ENCODE peak calls at places on chromosomes 7 and 10, in five cellular contexts. D, I, P, T and H are unnamed samples.
A peak's percentile ranks its signal among the peaks of the same experiment; 100 is the strongest.

GRCh38 chr7:2651336-2651735 is 19.6 kb downstream of the TTYH3 start:
- DNase-seq in P (no peak), T (no peak), I (no peak), D (no peak), H (no peak)

GRCh38 chr7:43372656-43373355 is 210.1 kb upstream of the STK17A start:
- DNase-seq in I (no peak), T (no peak), P (no peak), D (no peak), H (no peak)

GRCh38 chr7:127486654-127487053 is 94.1 kb upstream of the ZNF800 start:
- DNase-seq in D (no peak), T (no peak), I (no peak), P (no peak), H (no peak)

GRCh38 chr10:12707461-12708185 is 293.9 kb downstream of the CCDC3 start:
- DNase-seq in P (no peak), D (peak; percentile 73), T (peak; percentile 40), I (no peak), H (peak; percentile 49)

GRCh38 chr10:64619068-64619467 is 1097.9 kb downstream of the REEP3 start:
- DNase-seq in P (no peak), D (peak; percentile 16), I (no peak), T (no peak), H (no peak)

GRCh38 chr10:110226926-110227641 is 19.7 kb downstream of the MXI1 start:
- DNase-seq in I (peak; percentile 79), T (peak; percentile 77), P (peak; percentile 85), D (peak; percentile 70), H (peak; percentile 83)

GRCh38 chr10:119007211-119007574 is 22.3 kb upstream of the NANOS1 start:
- DNase-seq in D (no peak), T (no peak), I (no peak), P (no peak), H (no peak)

GRCh38 chr7:17041324-17041723 is 159.5 kb upstream of the AGR3 start:
- DNase-seq in T (no peak), I (no peak), D (no peak), P (no peak), H (no peak)

GRCh38 chr7:115133248-115133647 is 211.4 kb downstream of the MDFIC start:
- DNase-seq in T (no peak), P (no peak), I (no peak), D (no peak), H (no peak)

GRCh38 chr7:85471740-85472139 is 284.9 kb upstream of the SEMA3D start:
- DNase-seq in T (no peak), P (no peak), I (no peak), D (no peak), H (no peak)

GRCh38 chr10:84375011-84375410 is 46.6 kb downstream of the CCSER2 start:
- DNase-seq in I (no peak), P (no peak), T (no peak), D (peak; percentile 73), H (peak; percentile 57)

GRCh38 chr7:156334636-156335035 is 305.9 kb upstream of the RNF32 start:
- DNase-seq in D (no peak), I (no peak), P (no peak), T (no peak), H (no peak)

GRCh38 chr7:68399991-68400590 is 1198.2 kb upstream of the AUTS2 start:
- DNase-seq in I (no peak), P (no peak), D (no peak), T (no peak), H (no peak)

GRCh38 chr7:83782628-83783027 is 133.7 kb upstream of the SEMA3E start:
- DNase-seq in P (no peak), T (no peak), I (no peak), D (no peak), H (no peak)

GRCh38 chr10:44706745-44707144 is 204.4 kb upstream of the TMEM72 start:
- DNase-seq in P (no peak), T (no peak), I (no peak), D (no peak), H (no peak)

GRCh38 chr7:38565289-38565688 is 65.9 kb downstream of the AMPH start:
- DNase-seq in T (no peak), P (no peak), D (no peak), I (no peak), H (no peak)

GRCh38 chr10:77406764-77407430 is 230.7 kb downstream of the KCNMA1 start:
- DNase-seq in T (no peak), D (no peak), P (no peak), I (no peak), H (no peak)

GRCh38 chr7:134766779-134767566 is 12.5 kb upstream of the CALD1 start:
- DNase-seq in P (no peak), T (no peak), D (no peak), I (no peak), H (no peak)

GRCh38 chr7:99860281-99861127 is 16.3 kb downstream of the OR2AE1 start:
- DNase-seq in D (peak; percentile 40), P (no peak), I (peak; percentile 44), T (no peak), H (no peak)

GRCh38 chr10:5428133-5428532 is 15.8 kb downstream of the NET1 start:
- DNase-seq in P (no peak), T (no peak), D (no peak), I (no peak), H (no peak)

GRCh38 chr7:73329861-73330581 is 2.1 kb downstream of the FKBP6 start:
- DNase-seq in T (no peak), I (no peak), D (peak; percentile 35), P (no peak), H (no peak)

GRCh38 chr10:100828744-100829102 is 83.3 kb downstream of the PAX2 start:
- DNase-seq in D (peak; percentile 49), P (no peak), T (no peak), I (no peak), H (no peak)

GRCh38 chr10:89845541-89846275 is 144.3 kb downstream of the KIF20B start:
- DNase-seq in P (no peak), I (no peak), D (no peak), T (no peak), H (no peak)

GRCh38 chr7:138784692-138785091 is 13.1 kb upstream of the TMEM213 start:
- DNase-seq in T (no peak), D (no peak), I (no peak), P (no peak), H (no peak)

GRCh38 chr7:40799-41750 is 151.3 kb upstream of the FAM20C start:
- DNase-seq in T (no peak), I (peak; percentile 10), P (peak; percentile 49), D (no peak), H (peak; percentile 15)

GRCh38 chr10:128373071-128373749 is 247.0 kb upstream of the MKI67 start:
- DNase-seq in P (no peak), D (no peak), T (no peak), I (no peak), H (no peak)

GRCh38 chr10:63765126-63765525 is 243.9 kb downstream of the REEP3 start:
- DNase-seq in T (no peak), D (no peak), P (no peak), I (no peak), H (no peak)

GRCh38 chr7:55970561-55970960 is 6.2 kb downstream of the NIPSNAP2 start:
- DNase-seq in D (no peak), I (no peak), T (no peak), P (no peak), H (no peak)
- H3K27ac ChIP-seq in D (no peak overlapping the region), I (no peak overlapping the region), T (peak overlapping the region; percentile 64), P (no peak overlapping the region), H (no peak overlapping the region)

DNA sequence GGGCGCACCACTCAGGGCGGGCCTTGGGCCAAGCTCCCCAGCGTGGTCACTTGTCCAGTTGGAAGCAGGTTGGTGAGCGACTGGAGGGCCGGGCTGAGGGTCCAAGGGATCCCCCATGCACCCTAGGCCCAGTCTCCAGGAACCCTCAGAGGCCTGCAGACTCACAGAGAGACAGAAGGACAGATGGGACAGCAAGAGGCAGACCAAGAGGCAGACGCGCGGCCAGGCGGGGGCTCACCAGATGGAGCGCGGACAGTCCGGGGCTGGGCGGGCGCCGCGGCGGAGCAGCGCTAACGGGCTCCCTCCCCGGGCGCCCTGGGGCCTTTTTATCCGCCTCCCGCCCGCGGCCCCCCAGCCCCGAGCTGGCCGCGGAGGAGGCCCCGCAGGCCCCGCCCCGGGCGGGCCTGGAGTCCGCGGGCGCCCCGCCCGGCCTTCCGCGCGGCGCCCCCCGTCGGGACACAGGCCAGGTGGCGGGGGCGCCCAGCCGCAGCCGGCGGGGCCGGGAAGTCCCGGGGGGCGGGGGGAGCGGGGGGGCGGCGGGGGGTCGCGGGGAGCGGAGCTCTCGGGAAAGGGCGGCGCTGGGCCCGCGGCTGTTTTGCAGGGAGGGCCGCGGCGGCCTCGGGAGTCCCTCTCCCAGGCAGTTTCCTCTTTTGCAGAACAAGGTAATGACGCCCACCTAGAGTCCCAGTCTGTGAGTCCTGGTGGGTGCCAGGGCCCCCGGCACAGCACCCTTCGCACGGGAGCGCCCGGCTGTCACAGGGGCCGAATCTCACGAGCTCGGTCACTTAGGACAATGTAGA is at the start of gene LOXL4:
- DNase-seq in P (no peak), I (no peak), D (peak; percentile 68), T (no peak), H (no peak)
- H3K4me1 ChIP-seq in P (peaks cover 22% of the 10 kb centered on the region), I (no peaks in the 10 kb centered on the region), D (peaks cover 17% of the 10 kb centered on the region), T (peaks cover 6% of the 10 kb centered on the region), H (no peaks in the 10 kb centered on the region)

GRCh38 chr7:152312316-152312715 is 123.5 kb downstream of the KMT2C start:
- DNase-seq in T (no peak), P (no peak), D (no peak), I (no peak), H (no peak)

GRCh38 chr7:152313217-152313616 is 122.6 kb downstream of the KMT2C start:
- DNase-seq in P (no peak), I (no peak), T (no peak), D (no peak), H (no peak)

GRCh38 chr7:152315845-152316244 is 120.0 kb downstream of the KMT2C start:
- DNase-seq in D (no peak), I (no peak), P (no peak), T (no peak), H (no peak)

GRCh38 chr7:152313879-152314604 is 121.8 kb downstream of the KMT2C start:
- DNase-seq in T (no peak), I (no peak), P (no peak), D (peak; percentile 42), H (no peak)
- H3K27ac ChIP-seq in T (peak overlapping the region; percentile 76), I (no peak overlapping the region), P (peak overlapping the region; percentile 13), D (no peak overlapping the region), H (no peak overlapping the region)

DNA sequence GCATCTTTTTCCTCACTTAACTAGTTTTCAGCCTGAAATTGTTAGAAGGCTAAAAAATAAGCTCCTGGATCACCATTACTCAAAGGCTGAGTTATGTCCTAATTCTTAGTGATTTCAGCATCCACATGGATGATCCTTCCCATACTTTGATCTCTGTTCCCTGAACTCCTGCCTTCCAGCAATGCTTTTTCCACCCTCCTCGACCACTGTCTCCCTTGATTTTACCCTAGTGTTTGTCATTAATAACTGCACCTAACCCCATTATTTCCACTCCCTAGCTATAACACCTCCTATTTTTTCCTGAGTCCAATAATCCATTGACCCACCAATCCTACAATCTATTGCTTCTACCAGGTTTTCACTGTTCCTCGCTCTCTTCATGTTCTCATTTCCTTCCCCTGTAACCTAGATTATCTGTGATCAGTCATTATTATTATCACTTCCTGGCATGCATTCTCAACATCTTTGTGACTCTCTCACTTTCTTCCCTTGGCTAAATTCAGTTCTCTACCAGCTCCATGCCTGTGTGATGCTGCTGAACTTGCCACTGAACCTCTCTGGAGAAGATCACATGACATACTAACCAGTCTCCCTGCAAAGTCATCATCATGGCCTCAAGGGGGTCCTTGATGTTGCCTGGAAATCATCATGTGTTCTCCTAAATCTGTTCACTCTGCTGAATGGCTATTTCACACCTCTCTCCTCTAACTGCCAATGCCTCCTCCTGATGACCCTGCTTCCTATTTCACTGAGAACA is 6.5 kb upstream of the CALU start:
- DNase-seq in P (no peak), I (no peak), T (no peak), D (no peak), H (no peak)
- H3K4me1 ChIP-seq in P (no peaks in the 10 kb centered on the region), I (no peaks in the 10 kb centered on the region), T (no peaks in the 10 kb centered on the region), D (peaks cover 2% of the 10 kb centered on the region), H (no peaks in the 10 kb centered on the region)